ENCODE peak calls at places on chromosomes 12 and 14, in ten cellular contexts. Q, I, C, G, V, R, J, Z, K and U are unnamed samples.
A peak's percentile ranks its signal among the peaks of the same experiment; 100 is the strongest.

GRCh38 chr14:37187294-37187693 is 10.4 kb upstream of the MIPOL1 start:
- DNase-seq in G (no peak), J (no peak), V (no peak), I (no peak), Z (no peak), R (no peak), C (no peak), Q (no peak), K (no peak), U (no peak)

GRCh38 chr12:59403259-59403932 is 192.4 kb upstream of the SLC16A7 start:
- DNase-seq in Q (no peak), R (peak; percentile 76), I (no peak), J (peak; percentile 80), K (no peak), C (peak; percentile 69), Z (peak; percentile 50), V (peak; percentile 27), G (peak; percentile 52), U (no peak)

GRCh38 chr14:22304324-22304723 is 284.7 kb downstream of the DAD1 start:
- DNase-seq in V (no peak), Z (no peak), K (no peak), G (no peak), C (no peak), Q (no peak), I (no peak), R (no peak), J (no peak), U (no peak)

GRCh38 chr14:92121670-92122350 is at the start of the genes CPSF2 and NDUFB1:
- DNase-seq in K (peak; percentile 43), Q (peak; percentile 88), C (peak; percentile 92), V (peak; percentile 71), G (peak; percentile 35), I (peak; percentile 84), J (peak; percentile 87), R (peak; percentile 64), Z (peak; percentile 88), U (peak; percentile 83)

GRCh38 chr12:2084553-2085296 is 31.9 kb downstream of the CACNA1C start:
- DNase-seq in G (no peak), R (peak; percentile 65), V (no peak), J (no peak), Q (no peak), K (no peak), Z (no peak), C (no peak), I (no peak), U (no peak)

GRCh38 chr12:127620956-127621355 is 646.0 kb upstream of the TMEM132C start:
- DNase-seq in C (peak; percentile 33), V (no peak), J (no peak), Q (no peak), R (no peak), Z (no peak), G (no peak), I (no peak), K (no peak), U (no peak)

GRCh38 chr12:40336573-40337199 is 111.9 kb downstream of the LRRK2 start:
- DNase-seq in Z (no peak), V (no peak), R (no peak), Q (no peak), I (no peak), C (no peak), J (peak; percentile 26), K (no peak), G (no peak), U (no peak)

GRCh38 chr14:76081642-76082041 is 70.1 kb upstream of the GPATCH2L start:
- DNase-seq in I (no peak), C (no peak), K (no peak), J (no peak), Z (no peak), V (no peak), G (no peak), R (no peak), Q (no peak), U (no peak)

GRCh38 chr12:57239587-57240068 is 10.1 kb downstream of the SHMT2 start:
- DNase-seq in J (no peak), I (no peak), K (no peak), Z (no peak), R (no peak), G (no peak), Q (no peak), V (no peak), C (no peak), U (no peak)

GRCh38 chr12:57241556-57242310 is 9.3 kb downstream of the STAC3 start:
- DNase-seq in V (no peak), G (no peak), J (no peak), K (no peak), Q (peak; percentile 65), I (no peak), C (no peak), Z (no peak), R (no peak), U (no peak)

GRCh38 chr12:57238854-57239554 is 9.5 kb downstream of the SHMT2 start:
- DNase-seq in J (peak; percentile 90), I (peak; percentile 86), G (peak; percentile 63), Q (peak; percentile 93), K (no peak), C (peak; percentile 94), Z (peak; percentile 89), V (peak; percentile 69), R (peak; percentile 76), U (peak; percentile 87)

GRCh38 chr12:57240926-57241555 is 9.9 kb downstream of the STAC3 start:
- DNase-seq in Z (peak; percentile 64), K (no peak), I (no peak), V (no peak), Q (peak; percentile 63), R (no peak), G (no peak), J (no peak), C (peak; percentile 72), U (no peak)

GRCh38 chr12:57240069-57240921 is 10.7 kb downstream of the STAC3 start:
- DNase-seq in G (no peak), Z (peak; percentile 59), C (peak; percentile 68), R (no peak), I (no peak), K (no peak), Q (peak; percentile 77), V (peak; percentile 48), J (peak; percentile 41), U (peak; percentile 79)
- TF ChIP-seq CTCF in G (peak; percentile 9), Z (no peak), C (no peak), R (no peak), I (no peak), K (no peak), Q (no peak), V (no peak), J (peak; percentile 13), U (peak; percentile 9)

DNA sequence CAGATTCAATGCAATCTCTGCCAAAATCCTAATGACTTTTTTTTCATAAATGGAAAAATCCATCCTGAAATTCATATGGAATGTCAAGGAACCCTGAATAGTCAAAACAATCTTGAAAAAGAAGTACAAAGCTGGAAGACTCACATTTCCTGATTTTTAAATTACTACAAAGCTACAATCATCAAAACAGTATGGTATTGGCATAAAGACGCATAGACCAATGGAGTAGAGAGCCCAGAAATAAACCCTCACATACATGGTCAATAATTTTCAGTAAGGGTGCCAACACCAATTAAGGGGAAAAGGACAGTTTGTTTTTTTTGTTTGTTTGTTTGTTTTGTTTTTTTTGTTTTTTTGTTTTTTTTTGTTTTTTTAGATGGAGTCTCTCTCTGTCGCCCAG is 4.6 kb upstream of the RD3L start:
- DNase-seq in V (no peak), I (no peak), J (no peak), Z (no peak), R (no peak), K (no peak), Q (no peak), G (no peak), C (no peak), U (no peak)
- H3K27me3 ChIP-seq in V (no peaks in the 10 kb centered on the region), I (no peaks in the 10 kb centered on the region), J (peaks cover 2% of the 10 kb centered on the region), Z (no peaks in the 10 kb centered on the region), R (peaks cover 3% of the 10 kb centered on the region), K (no peaks in the 10 kb centered on the region), Q (no peaks in the 10 kb centered on the region), G (peaks cover 5% of the 10 kb centered on the region), C (peaks cover 9% of the 10 kb centered on the region), U (peaks cover 4% of the 10 kb centered on the region)

DNA sequence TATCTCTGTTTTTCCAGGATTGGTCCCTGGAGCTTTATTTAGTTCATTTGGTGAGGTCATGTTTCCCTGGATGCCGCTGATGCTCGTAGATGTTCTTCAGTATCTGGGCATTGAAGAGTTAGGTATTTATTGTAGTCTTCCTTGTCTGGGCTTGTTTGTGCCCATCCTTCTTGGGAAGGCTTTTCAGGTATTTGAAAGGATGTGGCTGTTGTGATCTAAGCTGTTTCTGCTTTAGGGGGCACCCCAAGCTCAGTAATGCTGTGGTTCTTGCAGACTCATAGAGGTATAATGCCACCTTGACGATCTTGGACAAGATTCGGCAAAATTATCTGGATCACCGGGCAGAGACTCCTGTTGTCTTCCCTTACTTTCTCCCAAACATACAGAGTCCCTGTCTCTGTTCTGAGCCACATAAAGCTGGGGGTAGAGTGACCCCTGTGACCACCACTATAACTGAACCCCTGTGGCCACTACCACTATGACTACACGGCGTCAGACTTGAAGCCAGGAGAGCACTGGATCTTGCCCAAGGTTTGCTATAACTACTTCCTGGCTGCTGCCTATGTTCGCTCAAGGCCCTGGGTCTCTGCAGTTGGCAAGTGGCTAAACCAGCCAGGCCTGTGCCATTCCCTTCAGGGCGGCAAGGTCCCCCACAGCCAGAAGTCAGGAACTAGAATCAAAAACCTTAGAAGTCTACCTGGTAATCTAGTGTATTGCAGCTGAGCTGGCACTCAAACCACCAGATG is 40.9 kb downstream of the FGD4 start:
- DNase-seq in C (no peak), R (no peak), Q (no peak), K (no peak), I (no peak), J (no peak), Z (no peak), V (no peak), G (no peak), U (no peak)
- TF ChIP-seq CTCF in C (peak; percentile 10), R (no peak), Q (no peak), K (no peak), I (no peak), J (no peak), Z (no peak), V (no peak), G (no peak), U (no peak)

GRCh38 chr12:117528538-117528937 is 167.1 kb upstream of the NOS1 start:
- DNase-seq in K (no peak), Z (no peak), C (no peak), V (no peak), J (no peak), G (no peak), R (no peak), Q (no peak), I (no peak), U (no peak)

GRCh38 chr12:117533687-117534086 is 172.3 kb upstream of the NOS1 start:
- DNase-seq in J (no peak), Q (no peak), R (no peak), I (no peak), C (no peak), G (no peak), V (no peak), K (no peak), Z (no peak), U (no peak)

GRCh38 chr12:117526756-117527479 is 165.5 kb upstream of the NOS1 start:
- DNase-seq in G (no peak), Z (no peak), Q (no peak), V (no peak), R (no peak), J (no peak), K (no peak), I (no peak), C (peak; percentile 20), U (no peak)

GRCh38 chr12:117527480-117527857 is 166.0 kb upstream of the NOS1 start:
- DNase-seq in V (no peak), R (no peak), Q (no peak), J (no peak), I (no peak), Z (no peak), C (no peak), G (no peak), K (no peak), U (no peak)

DNA sequence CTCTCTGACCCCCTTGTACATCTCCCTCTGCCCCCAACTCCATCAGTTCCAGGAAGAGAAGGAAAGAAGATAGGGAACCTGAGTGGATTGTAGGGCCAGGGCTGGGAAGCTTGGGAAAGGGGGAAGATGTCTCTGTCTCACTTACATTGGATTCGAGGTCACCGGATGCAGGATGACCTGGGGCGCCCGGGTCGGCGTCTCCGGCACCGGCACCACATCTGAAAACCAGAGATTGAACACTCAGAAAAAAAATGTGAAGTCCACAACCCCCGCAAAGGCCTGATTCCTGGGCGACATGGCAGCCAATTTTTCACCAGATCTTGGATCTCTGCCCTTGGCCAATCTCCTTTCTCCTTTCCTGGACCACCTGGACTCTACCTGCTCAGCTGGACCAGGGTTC is 169.4 kb upstream of the NOS1 start:
- DNase-seq in K (no peak), G (no peak), R (no peak), V (no peak), J (no peak), C (no peak), Q (no peak), Z (no peak), I (no peak), U (no peak)
- H3K27me3 ChIP-seq in K (no peaks in the 10 kb centered on the region), G (peaks cover 15% of the 10 kb centered on the region), R (no peaks in the 10 kb centered on the region), V (no peaks in the 10 kb centered on the region), J (no peaks in the 10 kb centered on the region), C (no peaks in the 10 kb centered on the region), Q (no peaks in the 10 kb centered on the region), Z (no peaks in the 10 kb centered on the region), I (no peaks in the 10 kb centered on the region), U (no peaks in the 10 kb centered on the region)